ENCODE peak calls at places on chromosome 20, in four cellular contexts. J is DND-41, B is uterus, V is body of pancreas. W is an unnamed sample. For H3K27me3, the result is how much of the 10 kb centered on the place peaks cover.

GRCh38 chr20:740162-740561 is 28.1 kb downstream of the SLC52A3 start:
- DNase-seq in B (no peak), J (no peak), V (no peak), W (peak)

GRCh38 chr20:38256021-38256420 is 4.5 kb downstream of the KIAA1755 start:
- DNase-seq in B (no peak), J (no peak), V (no peak), W (no peak)

GRCh38 chr20:11692567-11692966 is 225.1 kb upstream of the BTBD3 start:
- DNase-seq in V (no peak), B (no peak), J (no peak), W (no peak)

GRCh38 chr20:36737183-36737499 is 8.7 kb downstream of the NDRG3 start:
- DNase-seq in V (no peak), B (no peak), J (no peak), W (no peak)

GRCh38 chr20:56350842-56351241 is 7.9 kb upstream of the FAM210B start:
- DNase-seq in J (no peak), V (no peak), B (no peak), W (no peak)

GRCh38 chr20:1331801-1332453 is 3.0 kb upstream of the SDCBP2 start:
- DNase-seq in B (no peak), V (no peak), J (peak), W (no peak)

GRCh38 chr20:50561379-50562078 is 51.3 kb downstream of the PTPN1 start:
- DNase-seq in V (no peak), J (no peak), B (no peak), W (no peak)

GRCh38 chr20:47720636-47721427 is 64.4 kb downstream of the SULF2 start:
- DNase-seq in J (no peak), V (no peak), B (peak), W (peak)

GRCh38 chr20:34528921-34529297 is 12.7 kb downstream of the DYNLRB1 start:
- DNase-seq in V (peak), J (no peak), B (no peak), W (peak)

GRCh38 chr20:32510120-32510600 is 75.0 kb downstream of the NOL4L start:
- DNase-seq in B (no peak), V (peak), J (peak), W (no peak)

GRCh38 chr20:8344106-8344505 is 212.0 kb downstream of the PLCB1 start:
- DNase-seq in B (no peak), J (no peak), V (no peak), W (no peak)

GRCh38 chr20:11719153-11719552 is 198.5 kb upstream of the BTBD3 start:
- DNase-seq in B (no peak), V (no peak), J (no peak), W (no peak)

GRCh38 chr20:35575958-35576357 is 34.1 kb downstream of the ERGIC3 start:
- DNase-seq in V (no peak), B (no peak), J (no peak), W (no peak)

GRCh38 chr20:20665200-20665599 is 47.2 kb downstream of the RALGAPA2 start:
- DNase-seq in J (no peak), B (no peak), V (no peak), W (no peak)

GRCh38 chr20:15257471-15257870 is 920.1 kb upstream of the FLRT3 start:
- DNase-seq in V (no peak), B (no peak), J (no peak), W (no peak)

GRCh38 chr20:34316191-34316814 is 13.1 kb upstream of the AHCY start:
- DNase-seq in J (no peak), B (no peak), V (no peak), W (no peak)

GRCh38 chr20:13649548-13649947 is 10.8 kb upstream of the TASP1 start:
- DNase-seq in V (no peak), B (peak), J (no peak), W (no peak)

GRCh38 chr20:10524034-10524476 is 89.0 kb downstream of the SLX4IP start:
- DNase-seq in B (peak), V (peak), J (no peak), W (no peak)

GRCh38 chr20:2402271-2402980 is 21.7 kb downstream of the TGM6 start:
- DNase-seq in V (no peak), J (no peak), B (no peak), W (no peak)

GRCh38 chr20:15045246-15045645 is 707.8 kb upstream of the FLRT3 start:
- DNase-seq in V (peak), B (peak), J (no peak), W (peak)

GRCh38 chr20:56760610-56761009 is 131.5 kb downstream of the TFAP2C start:
- DNase-seq in V (no peak), B (no peak), J (no peak), W (no peak)

GRCh38 chr20:21265457-21266190 is 37.5 kb upstream of the XRN2 start:
- DNase-seq in V (no peak), B (no peak), J (no peak), W (no peak)

GRCh38 chr20:1987826-1988225 is 6.0 kb downstream of the PDYN start:
- DNase-seq in V (no peak), B (no peak), J (no peak), W (no peak)

GRCh38 chr20:19692685-19693119 is 65.4 kb upstream of the RIN2 start:
- DNase-seq in B (peak), V (peak), J (peak), W (peak)

GRCh38 chr20:33985830-33986229 is 7.9 kb upstream of the RALY start:
- DNase-seq in B (no peak), J (no peak), V (no peak), W (no peak)

GRCh38 chr20:19071902-19072498 is 140.4 kb upstream of the SLC24A3 start:
- DNase-seq in B (no peak), J (no peak), V (no peak), W (no peak)

DNA sequence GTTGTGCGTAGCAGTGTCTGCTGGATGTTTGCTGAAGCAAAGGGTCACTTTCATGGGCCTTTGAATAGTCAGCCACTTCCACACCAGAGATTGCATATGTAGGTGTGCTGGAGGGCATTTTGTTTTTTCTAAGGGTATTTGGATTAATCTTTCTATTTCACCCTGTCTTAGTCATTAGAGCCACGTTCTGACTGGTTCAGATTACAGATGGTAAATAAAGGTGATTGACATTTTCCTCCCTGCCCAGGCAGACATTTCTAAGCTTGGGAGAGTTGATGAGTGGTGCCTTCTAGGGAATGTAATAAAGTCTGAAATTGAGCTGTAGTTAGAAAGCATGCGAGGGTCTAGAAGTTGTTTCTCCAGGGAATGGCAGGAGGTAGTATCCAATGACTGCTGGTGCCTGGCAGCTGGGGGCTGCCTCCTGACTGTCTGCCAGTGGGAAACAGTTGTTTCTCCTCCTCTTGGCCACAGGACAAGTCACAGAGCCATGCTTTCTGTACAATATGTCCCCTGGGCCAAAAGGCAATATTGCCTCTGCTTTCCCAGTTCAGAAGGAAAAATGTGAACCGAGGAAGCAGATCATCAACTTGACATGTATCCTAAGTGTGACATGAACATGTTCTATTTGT is 14.6 kb downstream of the EDN3 start:
- DNase-seq in V (no peak), B (no peak), J (no peak), W (no peak)
- H3K27me3 ChIP-seq in V (under half), B (under half), J (under half), W (under half)

DNA sequence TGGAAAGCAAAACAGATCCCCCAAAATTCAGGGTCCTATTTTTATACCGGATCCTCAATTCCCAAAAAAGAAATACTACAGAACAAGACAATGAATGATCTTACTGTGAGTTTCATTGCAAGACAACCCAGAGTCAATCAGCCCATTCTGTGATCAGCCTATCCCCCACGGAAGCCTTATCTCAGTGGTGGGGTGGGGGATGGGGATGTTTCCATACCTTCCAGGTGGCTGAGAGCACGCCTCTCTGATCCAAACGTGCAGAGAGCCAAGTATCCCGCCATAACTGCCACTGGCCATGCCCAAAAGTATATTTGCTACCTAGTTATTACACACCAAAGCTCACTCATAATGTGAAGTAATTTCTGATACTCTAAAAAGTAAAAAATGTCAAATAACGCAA is 15.1 kb downstream of the WFDC2 start:
- DNase-seq in B (no peak), J (no peak), V (no peak), W (no peak)
- H3K27me3 ChIP-seq in B (under half), J (under half), V (under half), W (under half)

DNA sequence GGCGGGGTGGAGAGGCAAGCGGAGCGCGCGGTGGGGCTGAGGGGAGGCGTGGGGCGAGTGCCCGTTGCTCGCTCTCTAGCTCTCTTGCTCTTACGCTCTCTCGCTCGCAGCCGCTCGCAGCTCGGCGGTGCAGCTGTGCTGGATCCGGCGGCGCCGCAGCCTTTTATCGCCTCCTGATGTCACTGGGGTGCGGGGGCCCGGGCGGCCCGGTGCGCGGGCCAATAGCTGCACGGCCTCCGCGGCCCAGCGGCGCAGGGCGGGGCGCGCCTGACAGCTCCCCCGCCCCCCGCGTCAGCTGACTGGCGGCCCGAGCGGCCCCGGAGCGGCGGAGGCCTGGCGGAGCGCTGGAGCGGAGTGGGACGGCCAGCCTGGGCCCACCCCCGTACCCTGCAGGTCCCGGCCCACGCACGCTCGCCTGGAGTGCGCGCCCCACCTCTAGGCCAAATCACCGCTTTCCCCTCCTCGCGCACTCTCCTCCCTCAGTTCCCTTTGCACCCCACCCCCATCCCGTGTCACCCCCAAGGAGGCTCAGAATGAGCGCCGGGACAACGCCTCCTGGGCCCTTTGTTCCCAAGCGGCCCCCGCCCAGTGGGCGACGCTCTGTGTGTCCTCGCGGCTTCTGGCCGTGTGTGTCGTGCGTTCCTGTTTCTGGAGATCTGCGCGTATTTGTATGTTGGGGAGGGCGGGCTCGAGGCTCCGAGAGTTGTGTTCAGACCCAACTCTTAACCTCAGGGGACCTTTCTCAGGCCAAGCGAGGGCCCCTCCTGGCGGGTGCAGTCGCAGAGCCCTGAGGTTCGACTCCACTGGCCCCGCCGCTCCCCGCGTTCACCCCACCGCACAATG is at the start of gene MAFB:
- DNase-seq in B (peak), V (peak), J (peak), W (peak)
- H3K27me3 ChIP-seq in B (under half), V (under half), J (under half), W (under half)

DNA sequence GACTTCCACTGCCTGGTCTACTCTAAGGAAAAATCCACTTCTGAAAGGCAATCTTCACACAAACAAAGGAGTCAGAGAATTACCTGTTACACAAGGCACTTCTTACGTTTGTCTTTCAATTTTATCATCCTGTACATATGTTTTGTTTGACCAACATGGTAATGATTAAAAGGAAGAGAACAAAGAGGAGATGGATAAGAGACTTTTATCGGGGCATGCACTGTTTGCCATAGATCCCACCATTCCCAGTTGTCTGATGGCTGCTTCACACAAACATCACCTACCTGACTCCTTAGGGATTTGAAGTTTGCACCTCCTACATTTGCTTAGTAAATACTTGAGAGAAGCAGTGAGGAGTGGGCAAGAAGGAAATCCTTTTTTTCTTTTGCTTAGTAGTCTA is 87.1 kb downstream of the BFSP1 start:
- DNase-seq in B (no peak), J (no peak), V (no peak), W (no peak)
- H3K27me3 ChIP-seq in B (under half), J (under half), V (under half), W (under half)

GRCh38 chr20:61433816-61434215 is 181.8 kb downstream of the CDH4 start:
- DNase-seq in J (no peak), V (no peak), B (no peak), W (no peak)

GRCh38 chr20:61436268-61436667 is 184.2 kb downstream of the CDH4 start:
- DNase-seq in V (no peak), B (no peak), J (no peak), W (no peak)

GRCh38 chr20:61435823-61436220 is 183.8 kb downstream of the CDH4 start:
- DNase-seq in V (no peak), B (no peak), J (no peak), W (no peak)

GRCh38 chr20:61435184-61435822 is 183.2 kb downstream of the CDH4 start:
- DNase-seq in B (no peak), V (no peak), J (no peak), W (no peak)

DNA sequence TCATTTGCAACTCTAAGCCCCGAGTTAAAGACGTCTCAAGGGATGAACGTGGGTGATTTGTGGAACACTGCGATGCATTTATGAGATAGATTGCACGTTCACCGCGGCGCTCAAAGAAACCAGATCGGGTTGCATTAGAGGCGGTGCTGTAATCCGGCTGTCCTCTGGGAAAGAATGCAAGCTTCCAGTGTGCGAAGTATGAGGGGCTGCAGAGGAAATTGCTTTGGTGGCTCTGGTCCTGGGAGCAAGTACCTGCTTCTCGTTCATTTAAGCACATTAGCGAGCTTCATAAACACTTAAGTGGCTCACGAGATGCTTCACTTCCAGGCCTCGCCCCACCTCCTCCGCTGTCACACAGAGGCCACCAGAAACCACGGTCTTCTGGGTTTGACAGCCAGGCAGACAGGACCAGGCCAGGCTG is 182.3 kb downstream of the CDH4 start:
- DNase-seq in B (no peak), V (no peak), J (no peak), W (no peak)
- H3K27me3 ChIP-seq in B (under half), V (under half), J (under half), W (under half)

DNA sequence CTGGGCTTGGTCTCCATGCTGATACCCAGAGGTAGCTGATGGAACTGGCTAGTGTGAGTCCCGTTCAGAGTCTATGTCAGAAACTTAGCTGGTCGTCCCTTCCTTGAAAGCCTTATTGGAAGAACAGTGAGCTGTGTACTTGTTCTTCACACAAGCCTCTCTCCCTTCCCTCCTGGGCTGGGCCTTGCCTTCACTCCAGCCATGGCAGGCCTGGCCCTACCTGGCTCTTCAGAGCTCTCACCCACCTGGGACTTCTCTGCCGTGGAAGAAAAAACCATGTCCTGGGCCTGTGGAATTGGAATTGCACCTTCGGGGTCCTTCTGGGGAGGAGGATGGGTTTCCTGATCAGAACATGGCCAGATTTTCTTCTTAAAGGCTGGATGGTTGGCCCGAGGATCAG is 20.3 kb upstream of the ZNF831 start:
- DNase-seq in B (no peak), V (no peak), J (no peak), W (no peak)
- H3K27me3 ChIP-seq in B (under half), V (under half), J (under half), W (under half)

DNA sequence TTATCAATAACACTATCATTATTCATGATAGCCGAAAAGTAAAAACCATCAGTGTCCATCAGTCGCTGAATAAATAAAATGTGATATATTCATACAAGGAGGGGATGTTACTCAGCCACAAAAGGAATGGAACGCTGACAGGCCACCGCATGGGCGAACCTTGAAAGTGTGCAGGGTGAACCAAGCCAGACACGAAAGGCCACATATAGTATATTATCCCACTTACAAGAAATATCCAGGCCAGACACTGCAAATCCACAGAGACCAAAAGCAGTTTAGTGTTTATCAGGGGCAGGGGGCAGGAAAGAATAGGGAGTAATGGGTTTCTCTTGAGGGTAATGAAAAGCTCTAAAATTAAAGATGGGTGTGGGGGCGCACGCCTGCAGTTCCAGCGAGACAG is 5.7 kb downstream of the SOX18 start:
- DNase-seq in J (no peak), B (no peak), V (no peak), W (no peak)
- H3K27me3 ChIP-seq in J (under half), B (under half), V (under half), W (under half)